ENCODE peak calls at places on chromosomes 4 and X, in six cellular contexts. X is GM12878, D is upper lobe of left lung, C is HepG2, N is K562, O is HCT116. J is an unnamed sample.
A peak's percentile ranks its signal among the peaks of the same experiment; 100 is the strongest.

GRCh38 chr4:40828661-40829060 is 78.9 kb downstream of the NSUN7 start:
- ATAC-seq in X (no peak), D (no peak), C (no peak), N (no peak), O (no peak), J (no peak)

GRCh38 chr4:7095611-7096155 is 27.8 kb upstream of the GRPEL1 start:
- ATAC-seq in X (no peak), D (peak; percentile 34), C (no peak), N (no peak), O (no peak), J (no peak)

GRCh38 chr4:122744229-122744628 is 11.7 kb downstream of the BBS12 start:
- ATAC-seq in X (no peak), D (peak; percentile 41), C (peak; percentile 76), N (peak; percentile 32), O (no peak), J (peak; percentile 76)

GRCh38 chr4:94758141-94758699 is 465 bp downstream of the BMPR1B start:
- ATAC-seq in X (no peak), D (peak; percentile 47), C (peak; percentile 79), N (no peak), O (no peak), J (peak; percentile 74)

GRCh38 chr4:6575503-6576240 is 683 bp downstream of the MAN2B2 start:
- ATAC-seq in X (peak; percentile 3), D (no peak), C (peak; percentile 2), N (no peak), O (no peak), J (no peak)

GRCh38 chr4:25856756-25857155 is 6.0 kb downstream of the SEL1L3 start:
- ATAC-seq in X (no peak), D (no peak), C (no peak), N (no peak), O (no peak), J (no peak)

GRCh38 chr4:102585329-102585728 is 84.2 kb downstream of the NFKB1 start:
- ATAC-seq in X (peak; percentile 60), D (no peak), C (no peak), N (no peak), O (no peak), J (no peak)

GRCh38 chr4:152690706-152691651 is 11.2 kb upstream of the TMEM154 start:
- ATAC-seq in X (no peak), D (no peak), C (no peak), N (no peak), O (no peak), J (no peak)

GRCh38 chrX:15903186-15903681 is 48.6 kb upstream of the AP1S2 start:
- ATAC-seq in X (peak; percentile 98), D (no peak), C (no peak), N (no peak), O (no peak), J (no peak)

GRCh38 chr4:141686146-141686775 is 49.9 kb downstream of the IL15 start:
- ATAC-seq in X (no peak), D (no peak), C (no peak), N (no peak), O (peak; percentile 65), J (no peak)

GRCh38 chr4:38728651-38729141 is 54.1 kb downstream of the TLR10 start:
- ATAC-seq in X (no peak), D (peak; percentile 78), C (peak; percentile 10), N (peak; percentile 29), O (peak; percentile 77), J (no peak)

GRCh38 chr4:168724960-168725359 is 228.1 kb downstream of the PALLD start:
- ATAC-seq in X (peak; percentile 69), D (no peak), C (no peak), N (no peak), O (no peak), J (no peak)

GRCh38 chr4:40243390-40243948 is 46.6 kb downstream of the RHOH start:
- ATAC-seq in X (no peak), D (no peak), C (no peak), N (no peak), O (no peak), J (no peak)

GRCh38 chr4:174156239-174156826 is 127.1 kb downstream of the FBXO8 start:
- ATAC-seq in X (peak; percentile 91), D (no peak), C (peak; percentile 77), N (peak; percentile 88), O (peak; percentile 82), J (peak; percentile 58)

GRCh38 chr4:182560358-182560757 is 317.2 kb downstream of the TENM3 start:
- ATAC-seq in X (no peak), D (no peak), C (no peak), N (no peak), O (no peak), J (no peak)

GRCh38 chrX:12865359-12865758 is 1.5 kb upstream of the TLR7 start:
- ATAC-seq in X (no peak), D (no peak), C (no peak), N (no peak), O (no peak), J (no peak)

GRCh38 chr4:158758703-158759102 is 10.1 kb upstream of the FNIP2 start:
- ATAC-seq in X (no peak), D (no peak), C (no peak), N (no peak), O (no peak), J (no peak)

GRCh38 chr4:139167774-139168444 is 9.1 kb downstream of the ELF2 start:
- ATAC-seq in X (peak; percentile 69), D (peak; percentile 55), C (peak; percentile 91), N (peak; percentile 76), O (peak; percentile 80), J (peak; percentile 66)

GRCh38 chr4:40722576-40723161 is 27.1 kb upstream of the NSUN7 start:
- ATAC-seq in X (peak; percentile 81), D (peak; percentile 77), C (no peak), N (peak; percentile 50), O (no peak), J (peak; percentile 63)

GRCh38 chr4:135365065-135365464 is 1163.5 kb upstream of the PABPC4L start:
- ATAC-seq in X (no peak), D (no peak), C (no peak), N (no peak), O (no peak), J (no peak)

GRCh38 chr4:93237526-93237925 is 591.0 kb upstream of the ATOH1 start:
- ATAC-seq in X (no peak), D (no peak), C (no peak), N (no peak), O (no peak), J (no peak)

GRCh38 chr4:93243262-93243661 is 585.3 kb upstream of the ATOH1 start:
- ATAC-seq in X (no peak), D (no peak), C (no peak), N (no peak), O (no peak), J (no peak)
- TF ChIP-seq POLR2AphosphoS5 in X (no peak), D (no peak), C (no peak), N (no peak), O (no peak), J (no peak)

GRCh38 chrX:40098264-40099045 is 697 bp upstream of the BCOR start:
- ATAC-seq in X (peak; percentile 48), D (peak; percentile 28), C (peak; percentile 58), N (peak; percentile 52), O (peak; percentile 21), J (peak; percentile 31)
- TF ChIP-seq POLR2A in X (peak; percentile 82), D (no peak), C (no peak), N (peak; percentile 84), O (no peak), J (peak; percentile 11)

GRCh38 chr4:120918092-120918491 is 4.4 kb downstream of the PRDM5 start:
- ATAC-seq in X (no peak), D (no peak), C (no peak), N (no peak), O (no peak), J (no peak)

GRCh38 chr4:120915311-120915710 is 7.2 kb downstream of the PRDM5 start:
- ATAC-seq in X (no peak), D (no peak), C (no peak), N (no peak), O (no peak), J (no peak)

GRCh38 chr4:120918788-120919187 is 3.7 kb downstream of the PRDM5 start:
- ATAC-seq in X (no peak), D (no peak), C (no peak), N (no peak), O (no peak), J (no peak)

GRCh38 chr4:120919358-120919757 is 3.2 kb downstream of the PRDM5 start:
- ATAC-seq in X (no peak), D (no peak), C (no peak), N (no peak), O (no peak), J (no peak)

DNA sequence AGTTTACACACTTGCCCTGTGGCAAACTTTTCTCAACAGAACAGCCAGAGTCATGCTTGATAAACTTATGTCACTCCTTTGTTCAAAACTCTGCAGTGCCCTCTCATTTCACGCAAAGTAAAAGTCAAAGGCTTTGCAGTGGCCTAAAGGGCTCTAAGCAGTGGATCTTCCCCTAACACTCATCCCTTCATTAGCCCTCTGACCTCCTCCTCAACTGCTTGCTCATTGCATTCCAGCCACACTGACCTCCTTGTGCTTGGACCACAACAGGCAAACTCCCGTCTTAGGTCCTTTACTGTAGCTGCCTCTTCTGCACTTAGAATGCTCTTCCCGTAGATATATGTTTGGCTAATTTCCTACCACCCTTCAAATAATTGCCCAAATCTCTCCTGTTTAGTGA is 5.6 kb downstream of the PRDM5 start:
- ATAC-seq in X (no peak), D (no peak), C (no peak), N (no peak), O (no peak), J (no peak)
- TF ChIP-seq POLR2AphosphoS5 in X (no peak), D (no peak), C (no peak), N (no peak), O (no peak), J (no peak)

DNA sequence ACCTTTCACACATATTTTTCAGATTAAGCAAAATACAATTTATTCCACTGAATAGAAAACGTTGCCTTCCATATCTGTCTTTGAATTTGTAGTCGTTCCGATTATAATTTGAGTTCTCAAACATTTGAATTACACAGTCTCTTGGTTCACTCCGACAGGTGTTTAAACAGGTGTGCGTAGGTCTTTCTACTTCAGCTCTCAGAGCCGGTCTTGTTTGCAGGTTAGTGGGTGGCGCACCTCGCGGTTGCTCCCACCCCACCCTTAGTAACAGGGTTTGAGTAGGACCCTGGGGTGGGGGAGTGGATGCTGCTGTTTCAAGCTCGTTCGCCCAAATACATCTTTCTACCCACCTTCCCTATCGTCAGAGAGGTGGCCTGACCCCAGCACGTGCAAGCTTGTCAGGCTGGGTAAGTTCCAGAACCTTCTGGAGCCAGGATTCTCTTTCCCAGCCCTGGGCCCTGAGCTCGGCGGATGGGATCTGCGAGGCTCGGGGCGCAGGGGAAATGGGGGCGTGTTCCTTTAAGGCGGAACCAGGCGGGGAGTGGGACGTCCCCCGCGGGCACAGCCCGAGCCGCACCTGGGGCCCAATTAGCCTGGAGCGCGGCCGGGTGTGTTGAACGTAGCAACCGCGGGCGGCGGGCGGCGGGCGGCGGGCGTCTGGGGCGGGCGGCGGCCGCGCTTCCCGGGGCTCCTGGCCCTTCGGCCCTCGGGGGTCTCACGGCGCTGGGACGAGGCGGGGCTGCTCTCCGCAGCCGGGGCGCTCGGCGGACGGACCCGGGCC is at the start of gene FAM149A:
- ATAC-seq in X (no peak), D (peak; percentile 85), C (peak; percentile 65), N (no peak), O (peak; percentile 94), J (peak; percentile 77)
- TF ChIP-seq POLR2A in X (no peak), D (no peak), C (no peak), N (no peak), O (no peak), J (no peak)